ENCODE peak calls at places on chromosome 17, in six cellular contexts. U, J, Y, G, K and I are unnamed samples.

GRCh38 chr17:63531022-63531965 is 8.1 kb downstream of the KCNH6 start:
- DNase-seq in U (no peak), G (no peak), Y (no peak), J (no peak), K (peak; percentile 89), I (no peak)

GRCh38 chr17:1967092-1967662 is 58.0 kb downstream of the RTN4RL1 start:
- DNase-seq in J (no peak), Y (no peak), K (no peak), G (no peak), U (no peak), I (no peak)

GRCh38 chr17:64155751-64156544 is 26.0 kb upstream of the ERN1 start:
- DNase-seq in Y (no peak), G (no peak), J (no peak), K (peak; percentile 98), U (no peak), I (peak; percentile 61)

GRCh38 chr17:29608986-29609385 is 13.7 kb downstream of the CORO6 start:
- DNase-seq in Y (no peak), U (no peak), G (no peak), J (no peak), K (no peak), I (no peak)

GRCh38 chr17:28949185-28950016 is 1.9 kb downstream of the PHF12 start:
- DNase-seq in Y (no peak), J (peak; percentile 51), U (no peak), G (peak; percentile 63), K (no peak), I (no peak)

GRCh38 chr17:1783834-1784611 is 22.2 kb downstream of the SERPINF1 start:
- DNase-seq in K (peak; percentile 67), G (peak; percentile 78), Y (no peak), U (no peak), J (peak; percentile 48), I (peak; percentile 86)

GRCh38 chr17:57433396-57433944 is 177.1 kb downstream of the MSI2 start:
- DNase-seq in Y (no peak), G (no peak), J (no peak), U (no peak), K (no peak), I (no peak)

GRCh38 chr17:46847204-46848191 is 3.9 kb upstream of the WNT9B start:
- DNase-seq in G (no peak), Y (no peak), K (peak; percentile 35), J (no peak), U (no peak), I (no peak)

GRCh38 chr17:6623941-6624340 is 16.6 kb downstream of the KIAA0753 start:
- DNase-seq in U (no peak), J (no peak), G (no peak), Y (no peak), K (no peak), I (peak; percentile 68)

GRCh38 chr17:46147167-46147749 is 46.0 kb downstream of the KANSL1 start:
- DNase-seq in J (no peak), G (no peak), U (no peak), Y (no peak), K (no peak), I (no peak)

GRCh38 chr17:9905902-9906301 is 831 bp upstream of the RCVRN start:
- DNase-seq in K (peak; percentile 3), U (no peak), Y (no peak), J (peak; percentile 33), G (peak; percentile 64), I (no peak)

GRCh38 chr17:40445769-40446468 is 2.7 kb downstream of the IGFBP4 start:
- DNase-seq in J (no peak), Y (no peak), K (peak; percentile 55), G (no peak), U (no peak), I (peak; percentile 27)

GRCh38 chr17:45394913-45395568 is 37.6 kb downstream of the ARHGAP27 start:
- DNase-seq in J (peak; percentile 93), K (peak; percentile 72), U (peak; percentile 72), Y (no peak), G (peak; percentile 95), I (peak; percentile 90)

GRCh38 chr17:50661795-50662391 is 27.2 kb downstream of the ABCC3 start:
- DNase-seq in J (peak; percentile 91), U (no peak), Y (no peak), G (peak; percentile 73), K (peak; percentile 93), I (peak; percentile 93)

GRCh38 chr17:50561796-50562195 is 1.3 kb downstream of the CACNA1G start:
- DNase-seq in G (no peak), J (no peak), U (no peak), Y (no peak), K (no peak), I (no peak)

GRCh38 chr17:21210411-21211076 is 3.4 kb downstream of the TMEM11 start:
- DNase-seq in U (no peak), Y (no peak), K (no peak), J (no peak), G (no peak), I (no peak)

GRCh38 chr17:64718058-64718457 is 56.0 kb upstream of the SMURF2 start:
- DNase-seq in G (no peak), U (no peak), Y (no peak), K (no peak), J (no peak), I (no peak)

GRCh38 chr17:10802487-10803284 is 1.2 kb downstream of the TMEM238L start:
- DNase-seq in G (no peak), Y (no peak), K (no peak), U (no peak), J (no peak), I (no peak)

GRCh38 chr17:78176548-78177025 is 8.2 kb downstream of the SYNGR2 start:
- DNase-seq in U (no peak), Y (no peak), J (peak; percentile 86), G (peak; percentile 90), K (no peak), I (peak; percentile 22)

GRCh38 chr17:79322216-79323123 is 247.8 kb downstream of the ENGASE start:
- DNase-seq in Y (no peak), U (no peak), J (no peak), K (no peak), G (no peak), I (no peak)

GRCh38 chr17:32783602-32784001 is 93.3 kb downstream of the MYO1D start:
- DNase-seq in K (peak; percentile 47), Y (peak; percentile 32), J (peak; percentile 70), G (peak; percentile 49), U (no peak), I (peak; percentile 66)

GRCh38 chr17:67474081-67474661 is 97.1 kb downstream of the PITPNC1 start:
- DNase-seq in U (no peak), K (no peak), J (no peak), Y (no peak), G (no peak), I (peak; percentile 39)

GRCh38 chr17:48595107-48595999 is 1.8 kb upstream of the HOXB5 start:
- DNase-seq in J (no peak), K (no peak), G (no peak), U (no peak), Y (no peak), I (peak; percentile 53)

GRCh38 chr17:51666971-51667721 is 406.8 kb downstream of the UTP18 start:
- DNase-seq in Y (no peak), J (no peak), U (no peak), K (no peak), G (no peak), I (no peak)

GRCh38 chr17:42459983-42460300 is 1.3 kb downstream of the ATP6V0A1 start:
- DNase-seq in G (peak; percentile 32), Y (no peak), U (no peak), K (no peak), J (peak; percentile 34), I (peak; percentile 62)

GRCh38 chr17:43940630-43941029 is 1.6 kb downstream of the PPY start:
- DNase-seq in Y (no peak), J (peak; percentile 71), U (no peak), G (peak; percentile 81), K (peak; percentile 73), I (peak; percentile 35)

GRCh38 chr17:15490634-15491261 is 23.3 kb upstream of the CDRT4 start:
- DNase-seq in Y (no peak), K (no peak), J (peak; percentile 94), G (no peak), U (peak; percentile 44), I (peak; percentile 76)

GRCh38 chr17:70365098-70365583 is 195.8 kb downstream of the KCNJ2 start:
- DNase-seq in G (no peak), K (no peak), U (no peak), Y (peak; percentile 71), J (no peak), I (peak; percentile 78)
- H2AFZ ChIP-seq in G (peak overlapping the region; percentile 71), K (no peak overlapping the region), U (peak overlapping the region; percentile 82), Y (no peak overlapping the region), J (no peak overlapping the region), I (no peak overlapping the region)

GRCh38 chr17:75416006-75416405 is 10.5 kb upstream of the GRB2 start:
- DNase-seq in K (no peak), U (no peak), Y (no peak), G (no peak), J (no peak), I (no peak)

GRCh38 chr17:75414488-75414887 is 9.0 kb upstream of the GRB2 start:
- DNase-seq in U (no peak), K (no peak), J (no peak), Y (no peak), G (no peak), I (no peak)

GRCh38 chr17:75411328-75412067 is 6.0 kb upstream of the GRB2 start:
- DNase-seq in J (no peak), G (no peak), K (no peak), U (no peak), Y (no peak), I (no peak)

GRCh38 chr17:75410141-75410540 is 4.7 kb upstream of the GRB2 start:
- DNase-seq in G (no peak), Y (no peak), K (no peak), J (no peak), U (no peak), I (no peak)

DNA sequence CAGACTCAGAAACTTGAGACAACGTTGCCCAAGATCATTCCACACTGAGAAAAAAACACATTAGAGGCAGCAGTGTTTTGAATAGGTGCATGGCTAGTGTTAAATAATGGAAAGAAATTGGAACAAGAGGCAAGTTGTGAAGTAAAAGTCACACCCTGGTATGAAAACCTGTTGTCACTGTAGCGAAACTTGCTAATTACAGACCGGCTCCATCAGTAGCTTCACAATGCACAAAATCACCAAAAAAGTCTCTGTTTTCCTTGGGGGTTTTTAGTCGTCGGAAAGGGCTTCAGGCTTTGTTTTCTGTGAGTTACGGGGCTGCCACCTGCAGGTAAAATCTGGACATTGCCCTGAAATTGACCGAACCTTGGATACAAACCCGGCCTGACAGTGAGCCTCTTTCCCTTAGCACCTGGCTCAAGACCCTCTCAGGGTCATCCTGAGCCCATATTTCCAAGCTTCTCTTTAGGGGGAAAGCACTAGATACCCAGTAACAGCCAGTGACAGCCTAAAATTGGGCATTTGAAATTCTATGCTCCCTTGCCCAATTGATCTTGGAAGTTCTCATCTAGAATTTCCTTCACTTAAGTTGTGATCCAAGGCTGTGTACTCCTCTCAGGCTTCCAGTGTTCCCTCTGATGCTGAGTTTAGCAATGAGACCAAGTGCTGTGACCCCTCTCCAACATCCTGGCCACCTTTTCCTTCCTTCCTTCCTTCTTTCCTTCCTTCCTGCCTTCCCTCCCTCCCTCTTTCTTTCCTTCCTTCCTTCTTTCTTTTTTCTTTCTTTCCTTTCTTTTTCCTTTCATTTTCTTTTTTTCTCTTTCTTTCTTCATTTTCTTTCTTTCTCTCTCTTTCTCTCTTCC is 7.2 kb upstream of the GRB2 start:
- DNase-seq in K (peak; percentile 79), J (peak; percentile 84), G (peak; percentile 81), Y (no peak), U (no peak), I (peak; percentile 62)
- TF ChIP-seq USF2 in K (no peak), J (no peak), G (no peak), Y (no peak), U (no peak), I (no peak)

GRCh38 chr17:77066165-77066564 is 74.6 kb upstream of the SEC14L1 start:
- DNase-seq in K (no peak), G (no peak), J (no peak), Y (no peak), U (no peak), I (no peak)
- H2AFZ ChIP-seq in K (no peak overlapping the region), G (no peak overlapping the region), J (no peak overlapping the region), Y (no peak overlapping the region), U (no peak overlapping the region), I (no peak overlapping the region)

GRCh38 chr17:3977387-3977786 is 13.2 kb upstream of the ATP2A3 start:
- DNase-seq in K (no peak), J (no peak), Y (no peak), U (no peak), G (no peak), I (no peak)
- TF ChIP-seq USF2 in K (no peak), J (no peak), Y (no peak), U (no peak), G (no peak), I (no peak)